ENCODE peak calls at places on chromosomes 5 and 9, in eight cellular contexts. O is DMS53, E is AG10803, Q is ELR, L is KG1, I is astrocyte, D is HTR-8/SVneo, C is upper lobe of left lung. R is an unnamed sample.

GRCh38 chr5:34053133-34053532 is 10.1 kb upstream of the C1QTNF3 start:
- DNase-seq in Q (peak; percentile 62), L (no peak), O (no peak), E (peak; percentile 93), I (peak; percentile 94), D (no peak), C (no peak), R (peak; percentile 84)

GRCh38 chr9:128528445-128529160 is 23.8 kb upstream of the SPTAN1 start:
- DNase-seq in O (no peak), E (no peak), D (no peak), Q (peak; percentile 68), L (no peak), I (peak; percentile 52), C (no peak), R (peak; percentile 60)

GRCh38 chr9:93307468-93308157 is 123.7 kb downstream of the WNK2 start:
- DNase-seq in I (no peak), Q (no peak), E (no peak), C (no peak), D (no peak), O (no peak), L (no peak), R (no peak)

GRCh38 chr9:127751269-127752054 is 16.4 kb upstream of the TOR2A start:
- DNase-seq in O (no peak), E (peak; percentile 12), L (no peak), Q (peak; percentile 34), C (no peak), I (no peak), D (no peak), R (no peak)

GRCh38 chr5:27472000-27472763 is 433.8 kb upstream of the CDH9 start:
- DNase-seq in I (no peak), O (peak; percentile 68), Q (peak; percentile 9), E (peak; percentile 79), C (no peak), L (no peak), D (no peak), R (peak; percentile 8)

GRCh38 chr9:136615631-136616306 is 46.9 kb upstream of the EGFL7 start:
- DNase-seq in L (no peak), I (no peak), C (no peak), O (no peak), D (no peak), E (no peak), Q (peak; percentile 40), R (peak; percentile 14)

GRCh38 chr5:127878174-127878750 is 175.1 kb downstream of the CCDC192 start:
- DNase-seq in O (peak; percentile 86), E (peak; percentile 47), D (peak; percentile 46), Q (peak; percentile 67), L (no peak), C (no peak), I (no peak), R (peak; percentile 60)

GRCh38 chr5:131067596-131067995 is 97.5 kb downstream of the HINT1 start:
- DNase-seq in Q (no peak), O (no peak), I (no peak), D (no peak), L (no peak), C (no peak), E (no peak), R (no peak)

GRCh38 chr5:137699291-137700281 is 36.3 kb downstream of the KLHL3 start:
- DNase-seq in L (no peak), D (no peak), Q (no peak), C (no peak), I (peak; percentile 10), E (peak; percentile 32), O (no peak), R (no peak)

GRCh38 chr5:152606739-152607138 is 201.7 kb upstream of the NMUR2 start:
- DNase-seq in O (no peak), D (no peak), I (no peak), C (no peak), E (no peak), L (no peak), Q (no peak), R (no peak)

GRCh38 chr5:36953043-36953442 is 76.5 kb downstream of the NIPBL start:
- DNase-seq in I (no peak), L (no peak), C (no peak), Q (no peak), O (no peak), D (no peak), E (no peak), R (no peak)

GRCh38 chr5:127513571-127513970 is 3.9 kb upstream of the PRRC1 start:
- DNase-seq in E (no peak), I (no peak), Q (no peak), D (no peak), C (no peak), L (no peak), O (no peak), R (no peak)

GRCh38 chr9:111613436-111614040 is 14.1 kb upstream of the PTGR1 start:
- DNase-seq in O (no peak), E (no peak), C (no peak), Q (no peak), D (no peak), L (no peak), I (no peak), R (no peak)

GRCh38 chr9:79663299-79663698 is 91.5 kb downstream of the TLE4 start:
- DNase-seq in D (no peak), E (peak; percentile 51), C (no peak), O (no peak), Q (no peak), L (no peak), I (no peak), R (no peak)

GRCh38 chr9:138119202-138120027 is 241.8 kb downstream of the CACNA1B start:
- DNase-seq in O (no peak), I (no peak), E (no peak), Q (no peak), C (peak; percentile 50), D (no peak), L (no peak), R (no peak)

GRCh38 chr9:306907-307306 is 92.2 kb downstream of the DOCK8 start:
- DNase-seq in D (no peak), L (no peak), O (peak; percentile 61), Q (no peak), C (no peak), I (no peak), E (no peak), R (no peak)

GRCh38 chr5:119363271-119363670 is 7.5 kb downstream of the TNFAIP8 start:
- DNase-seq in C (no peak), Q (no peak), E (no peak), I (no peak), O (no peak), D (no peak), L (no peak), R (no peak)

GRCh38 chr5:150323092-150323491 is 20.4 kb upstream of the ARSI start:
- DNase-seq in C (no peak), E (peak; percentile 29), L (no peak), Q (peak; percentile 73), I (no peak), D (no peak), O (no peak), R (no peak)

GRCh38 chr5:9477537-9477936 is 68.3 kb downstream of the SEMA5A start:
- DNase-seq in L (no peak), C (no peak), Q (no peak), D (no peak), I (no peak), O (no peak), E (no peak), R (no peak)

GRCh38 chr9:100427366-100428263 is 672 bp downstream of the MSANTD3 start:
- DNase-seq in C (no peak), L (no peak), E (peak; percentile 65), O (peak; percentile 63), D (peak; percentile 58), I (peak; percentile 75), Q (peak; percentile 90), R (peak; percentile 81)

GRCh38 chr5:124124711-124125229 is 612.8 kb downstream of the CSNK1G3 start:
- DNase-seq in C (no peak), Q (no peak), I (no peak), O (no peak), E (no peak), L (no peak), D (no peak), R (no peak)

GRCh38 chr5:134467231-134467630 is 55.5 kb upstream of the CDKN2AIPNL start:
- DNase-seq in C (no peak), I (no peak), L (no peak), Q (no peak), O (no peak), D (no peak), E (no peak), R (no peak)

GRCh38 chr5:90119531-90119940 is 290.0 kb downstream of the CETN3 start:
- DNase-seq in L (no peak), I (no peak), E (peak; percentile 14), D (no peak), O (no peak), Q (no peak), C (no peak), R (no peak)

GRCh38 chr5:368162-369084 is 46.9 kb downstream of the AHRR start:
- DNase-seq in Q (peak; percentile 92), O (no peak), D (no peak), L (no peak), E (peak; percentile 90), I (peak; percentile 86), C (peak; percentile 44), R (peak; percentile 97)

GRCh38 chr5:77847814-77848290 is 71.7 kb upstream of the TBCA start:
- DNase-seq in O (no peak), I (no peak), Q (no peak), L (no peak), E (no peak), C (no peak), D (no peak), R (no peak)

GRCh38 chr9:14511452-14511851 is 181.8 kb downstream of the ZDHHC21 start:
- DNase-seq in O (no peak), D (no peak), C (no peak), L (no peak), I (no peak), Q (peak; percentile 2), E (no peak), R (no peak)

GRCh38 chr9:83257937-83258336 is 195.0 kb upstream of the RASEF start:
- DNase-seq in D (no peak), C (no peak), E (no peak), L (no peak), Q (no peak), I (no peak), O (no peak), R (no peak)